ENCODE peak calls at places on chromosomes 4 and X, in seven cellular contexts. One of them, this sample, is unnamed.

GRCh38 chrX:136674270-136674986 is 26.5 kb downstream of the CD40LG start:
- DNase-seq in myocyte: no peak
- DNase-seq in activated T-cell treated with anti-CD3 and anti-CD28 coated beads for 4 hours: no peak
- DNase-seq in HFF-Myc: no peak
- DNase-seq in GM23248: no peak
- DNase-seq in putamen: no peak
- DNase-seq in T47D: no peak
- DNase-seq in this sample: no peak

GRCh38 chr4:100190643-100191600 is 654 bp upstream of the DDIT4L start:
- DNase-seq in myocyte: no peak
- DNase-seq in activated T-cell treated with anti-CD3 and anti-CD28 coated beads for 4 hours: no peak
- DNase-seq in HFF-Myc: no peak
- DNase-seq in GM23248: peak
- DNase-seq in putamen: no peak
- DNase-seq in T47D: no peak
- DNase-seq in this sample: peak

GRCh38 chr4:26088433-26088928 is 174.5 kb downstream of the SMIM20 start:
- DNase-seq in myocyte: peak
- DNase-seq in activated T-cell treated with anti-CD3 and anti-CD28 coated beads for 4 hours: no peak
- DNase-seq in HFF-Myc: no peak
- DNase-seq in GM23248: peak
- DNase-seq in putamen: no peak
- DNase-seq in T47D: no peak
- DNase-seq in this sample: peak

GRCh38 chrX:65871671-65872311 is 168.1 kb downstream of the VSIG4 start:
- DNase-seq in myocyte: no peak
- DNase-seq in activated T-cell treated with anti-CD3 and anti-CD28 coated beads for 4 hours: no peak
- DNase-seq in HFF-Myc: no peak
- DNase-seq in GM23248: peak
- DNase-seq in putamen: no peak
- DNase-seq in T47D: no peak
- DNase-seq in this sample: peak

GRCh38 chr4:73613130-73613529 is 7.1 kb downstream of the RASSF6 start:
- DNase-seq in myocyte: no peak
- DNase-seq in activated T-cell treated with anti-CD3 and anti-CD28 coated beads for 4 hours: no peak
- DNase-seq in HFF-Myc: no peak
- DNase-seq in GM23248: no peak
- DNase-seq in putamen: no peak
- DNase-seq in T47D: no peak
- DNase-seq in this sample: no peak

GRCh38 chrX:3576886-3577516 is 136.4 kb downstream of the PRKX start:
- DNase-seq in myocyte: peak
- DNase-seq in activated T-cell treated with anti-CD3 and anti-CD28 coated beads for 4 hours: no peak
- DNase-seq in HFF-Myc: peak
- DNase-seq in GM23248: peak
- DNase-seq in putamen: no peak
- DNase-seq in T47D: no peak
- DNase-seq in this sample: peak

GRCh38 chr4:3040447-3041191 is 33.7 kb downstream of the HTT-AS start:
- DNase-seq in myocyte: no peak
- DNase-seq in activated T-cell treated with anti-CD3 and anti-CD28 coated beads for 4 hours: no peak
- DNase-seq in HFF-Myc: no peak
- DNase-seq in GM23248: no peak
- DNase-seq in putamen: no peak
- DNase-seq in T47D: no peak
- DNase-seq in this sample: no peak

GRCh38 chr4:73847507-73848182 is 5.5 kb upstream of the PF4V1 start:
- DNase-seq in myocyte: no peak
- DNase-seq in activated T-cell treated with anti-CD3 and anti-CD28 coated beads for 4 hours: no peak
- DNase-seq in HFF-Myc: no peak
- DNase-seq in GM23248: no peak
- DNase-seq in putamen: no peak
- DNase-seq in T47D: no peak
- DNase-seq in this sample: no peak

GRCh38 chr4:138911903-138912713 is 103.5 kb upstream of the NOCT start:
- DNase-seq in myocyte: no peak
- DNase-seq in activated T-cell treated with anti-CD3 and anti-CD28 coated beads for 4 hours: no peak
- DNase-seq in HFF-Myc: no peak
- DNase-seq in GM23248: no peak
- DNase-seq in putamen: no peak
- DNase-seq in T47D: peak
- DNase-seq in this sample: peak